ENCODE peak calls at places on chromosomes 16 and 17, in six cellular contexts. X is NCI-H748 treated with DMSO at 0.1 percent for 48 hours; V is left colon; G is glutamatergic neuron; T is activated CD8-positive, alpha-beta T cell treated with anti-CD3 and anti-CD28 coated beads, Interleukin-2, amount 10 ng/mL, durations not matched to agents 7 days and 5 days; D is naive thymus-derived CD8-positive, alpha-beta T cell. K is an unnamed sample.

GRCh38 chr16:67941469-67942199 is 2.3 kb downstream of the LCAT start:
- DNase-seq in D (no peak), V (no peak), T (no peak), X (no peak), G (no peak), K (no peak)

GRCh38 chr16:87227651-87228015 is 89.6 kb downstream of the C16orf95 start:
- DNase-seq in T (no peak), G (no peak), D (no peak), X (no peak), V (no peak), K (no peak)

GRCh38 chr16:79362312-79362970 is 238.1 kb downstream of the MAF start:
- DNase-seq in X (no peak), G (no peak), V (no peak), D (no peak), T (no peak), K (no peak)

GRCh38 chr17:75809631-75810111 is 25.1 kb downstream of the UNK start:
- DNase-seq in T (no peak), D (no peak), X (no peak), V (no peak), G (no peak), K (no peak)

GRCh38 chr16:77288222-77288621 is 89.0 kb downstream of the SYCE1L start:
- DNase-seq in G (no peak), V (no peak), T (no peak), D (no peak), X (no peak), K (no peak)

GRCh38 chr16:84022641-84023040 is 20.0 kb downstream of the SLC38A8 start:
- DNase-seq in V (no peak), X (no peak), G (no peak), D (no peak), T (no peak), K (no peak)

GRCh38 chr16:591892-592517 is 2.1 kb downstream of the RAB40C start:
- DNase-seq in X (no peak), T (no peak), V (no peak), G (no peak), D (no peak), K (no peak)

GRCh38 chr17:6608321-6608720 is 32.2 kb downstream of the KIAA0753 start:
- DNase-seq in V (no peak), X (no peak), G (no peak), T (no peak), D (no peak), K (no peak)

GRCh38 chr17:74369221-74369620 is 1.9 kb downstream of the GPR142 start:
- DNase-seq in V (peak), G (peak), T (peak), X (no peak), D (peak), K (peak)

GRCh38 chr16:77541131-77541530 is 106.3 kb upstream of the ADAMTS18 start:
- DNase-seq in T (no peak), V (no peak), G (no peak), D (no peak), X (no peak), K (no peak)

GRCh38 chr16:18945233-18945632 is 19.0 kb upstream of the SMG1 start:
- DNase-seq in V (no peak), D (no peak), G (no peak), T (no peak), X (no peak), K (no peak)

GRCh38 chr17:21705021-21705601 is 12.8 kb downstream of the KCNJ18 start:
- DNase-seq in V (no peak), G (no peak), D (no peak), X (no peak), T (no peak), K (no peak)

GRCh38 chr16:28984619-28985135 is at the start of gene LAT:
- DNase-seq in T (peak), G (no peak), D (peak), V (peak), X (no peak), K (peak)

GRCh38 chr17:81083125-81083765 is 48.3 kb downstream of the BAIAP2 start:
- DNase-seq in D (no peak), V (no peak), X (no peak), T (no peak), G (no peak), K (no peak)

GRCh38 chr17:59431606-59432005 is 100.2 kb downstream of the YPEL2 start:
- DNase-seq in T (no peak), V (no peak), X (no peak), G (no peak), D (no peak), K (no peak)

GRCh38 chr17:72122668-72123495 is 2.1 kb downstream of the SOX9 start:
- DNase-seq in X (no peak), V (peak), T (no peak), D (no peak), G (peak), K (peak)

GRCh38 chr17:16406742-16407674 is 8.4 kb upstream of the TRPV2 start:
- DNase-seq in T (no peak), V (no peak), G (peak), X (no peak), D (no peak), K (no peak)

GRCh38 chr17:83080641-83081560 is 1.5 kb downstream of the METRNL start:
- DNase-seq in X (no peak), T (peak), V (no peak), D (peak), G (peak), K (peak)

K was measured in Peyer's patch.